ENCODE peak calls at places on chromosomes 13 and 19, in four cellular contexts. One of them, this sample, is unnamed.

GRCh38 chr13:27076411-27076810 is 95.2 kb downstream of the USP12 start:
- DNase-seq in AG08395: no peak
- DNase-seq in AG10803: peak; percentile 61
- DNase-seq in A673: no peak
- DNase-seq in this sample: no peak

GRCh38 chr19:47430041-47430802 is 10.9 kb upstream of the MEIS3 start:
- DNase-seq in AG08395: peak; percentile 51
- DNase-seq in A673: no peak
- DNase-seq in AG10803: peak; percentile 61
- DNase-seq in this sample: no peak

GRCh38 chr13:76300688-76301087 is 585.5 kb downstream of the KCTD12 start:
- DNase-seq in AG08395: no peak
- DNase-seq in A673: no peak
- DNase-seq in AG10803: no peak
- DNase-seq in this sample: no peak

GRCh38 chr13:111967572-111968201 is 99.3 kb upstream of the SOX1 start:
- DNase-seq in A673: peak; percentile 33
- DNase-seq in AG08395: no peak
- DNase-seq in AG10803: no peak
- DNase-seq in this sample: no peak

GRCh38 chr19:42544146-42544545 is 15.9 kb upstream of the CEACAM1 start:
- DNase-seq in AG08395: no peak
- DNase-seq in AG10803: no peak
- DNase-seq in A673: no peak
- DNase-seq in this sample: no peak

GRCh38 chr13:22926176-22927007 is 254.4 kb upstream of the SGCG start:
- DNase-seq in AG10803: peak; percentile 17
- DNase-seq in AG08395: peak; percentile 25
- DNase-seq in A673: no peak
- DNase-seq in this sample: no peak

GRCh38 chr13:111322001-111322915 is 1.8 kb downstream of the TEX29 start:
- DNase-seq in A673: no peak
- DNase-seq in AG10803: no peak
- DNase-seq in AG08395: no peak
- DNase-seq in this sample: no peak

GRCh38 chr19:30799854-30800755 is 427.9 kb downstream of the ZNF536 start:
- DNase-seq in A673: no peak
- DNase-seq in AG08395: peak; percentile 60
- DNase-seq in AG10803: peak; percentile 8
- DNase-seq in this sample: peak; percentile 84

GRCh38 chr13:28392428-28392827 is 102.5 kb downstream of the FLT1 start:
- DNase-seq in AG10803: no peak
- DNase-seq in AG08395: no peak
- DNase-seq in A673: no peak
- DNase-seq in this sample: no peak

GRCh38 chr19:55340784-55341147 is 1.1 kb downstream of the KMT5C start:
- DNase-seq in AG10803: no peak
- DNase-seq in AG08395: no peak
- DNase-seq in A673: peak; percentile 40
- DNase-seq in this sample: peak; percentile 74

GRCh38 chr13:51328488-51328887 is 11.0 kb upstream of the SERPINE3 start:
- DNase-seq in A673: no peak
- DNase-seq in AG08395: no peak
- DNase-seq in AG10803: no peak
- DNase-seq in this sample: peak; percentile 98

GRCh38 chr13:76769238-76769859 is 116.9 kb downstream of the KCTD12 start:
- DNase-seq in AG10803: peak; percentile 81
- DNase-seq in AG08395: peak; percentile 31
- DNase-seq in A673: no peak
- DNase-seq in this sample: no peak

GRCh38 chr19:13121551-13122274 is 3.6 kb downstream of the NACC1 start:
- DNase-seq in AG10803: no peak
- DNase-seq in A673: no peak
- DNase-seq in AG08395: no peak
- DNase-seq in this sample: no peak

GRCh38 chr19:738509-739128 is 12.3 kb upstream of the MISP start:
- DNase-seq in AG10803: no peak
- DNase-seq in A673: no peak
- DNase-seq in AG08395: no peak
- DNase-seq in this sample: no peak

GRCh38 chr19:51921949-51922348 is 5.3 kb upstream of the ZNF613 start:
- DNase-seq in AG08395: no peak
- DNase-seq in A673: no peak
- DNase-seq in AG10803: no peak
- DNase-seq in this sample: no peak

GRCh38 chr19:6424190-6424938 is at the start of gene KHSRP:
- DNase-seq in A673: peak; percentile 42
- DNase-seq in AG08395: peak; percentile 34
- DNase-seq in AG10803: no peak
- DNase-seq in this sample: peak; percentile 22

GRCh38 chr19:42850981-42851717 is 28.4 kb downstream of the PSG1 start:
- DNase-seq in AG08395: peak; percentile 87
- DNase-seq in A673: peak; percentile 11
- DNase-seq in AG10803: peak; percentile 99
- DNase-seq in this sample: no peak

GRCh38 chr13:33272531-33273124 is 12.9 kb downstream of the STARD13 start:
- DNase-seq in AG10803: no peak
- DNase-seq in AG08395: no peak
- DNase-seq in A673: no peak
- DNase-seq in this sample: no peak

GRCh38 chr19:18131841-18132596 is 20.9 kb upstream of the PIK3R2 start:
- DNase-seq in A673: peak; percentile 45
- DNase-seq in AG08395: no peak
- DNase-seq in AG10803: no peak
- DNase-seq in this sample: peak; percentile 84

GRCh38 chr19:778910-779653 is 18.2 kb upstream of the PTBP1 start:
- DNase-seq in A673: peak; percentile 68
- DNase-seq in AG08395: peak; percentile 91
- DNase-seq in AG10803: peak; percentile 96
- DNase-seq in this sample: peak; percentile 40

GRCh38 chr19:43809762-43810696 is 7.8 kb upstream of the LYPD5 start:
- DNase-seq in AG10803: peak; percentile 67
- DNase-seq in A673: peak; percentile 73
- DNase-seq in AG08395: peak; percentile 52
- DNase-seq in this sample: peak; percentile 78

GRCh38 chr19:16585808-16586476 is 13.7 kb upstream of the SLC35E1 start:
- DNase-seq in A673: no peak
- DNase-seq in AG08395: no peak
- DNase-seq in AG10803: no peak
- DNase-seq in this sample: no peak

GRCh38 chr19:3275068-3275582 is 50.7 kb downstream of the CELF5 start:
- DNase-seq in AG10803: no peak
- DNase-seq in A673: peak; percentile 61
- DNase-seq in AG08395: no peak
- DNase-seq in this sample: peak; percentile 66

GRCh38 chr19:2237869-2238153 is 1.2 kb downstream of the SF3A2 start:
- DNase-seq in AG08395: no peak
- DNase-seq in A673: no peak
- DNase-seq in AG10803: no peak
- DNase-seq in this sample: no peak

This sample was measured in NCI-H82.